ENCODE peak calls at places on chromosomes 5 and 9, in five cellular contexts. One of them, this sample, is unnamed.
A peak's percentile ranks its signal among the peaks of the same experiment; 100 is the strongest.

GRCh38 chr5:82692826-82693225 is 384.4 kb downstream of the TMEM167A start:
- DNase-seq in OCI-LY7: no peak
- DNase-seq in HCT116: no peak
- DNase-seq in neural progenitor cell: no peak
- DNase-seq in H9: no peak
- DNase-seq in this sample: no peak

GRCh38 chr5:172144291-172144815 is 43.7 kb downstream of the STK10 start:
- DNase-seq in OCI-LY7: peak; percentile 47
- DNase-seq in HCT116: no peak
- DNase-seq in neural progenitor cell: no peak
- DNase-seq in H9: no peak
- DNase-seq in this sample: no peak

GRCh38 chr5:17305964-17306725 is 88.7 kb downstream of the BASP1 start:
- DNase-seq in OCI-LY7: no peak
- DNase-seq in HCT116: no peak
- DNase-seq in neural progenitor cell: no peak
- DNase-seq in H9: peak; percentile 40
- DNase-seq in this sample: peak; percentile 75

GRCh38 chr5:148776780-148777179 is 49.6 kb upstream of the ADRB2 start:
- DNase-seq in OCI-LY7: no peak
- DNase-seq in HCT116: peak; percentile 61
- DNase-seq in neural progenitor cell: no peak
- DNase-seq in H9: no peak
- DNase-seq in this sample: peak; percentile 18

GRCh38 chr9:38181216-38181615 is 112.2 kb upstream of the SHB start:
- DNase-seq in OCI-LY7: no peak
- DNase-seq in HCT116: no peak
- DNase-seq in neural progenitor cell: no peak
- DNase-seq in H9: no peak
- DNase-seq in this sample: no peak

GRCh38 chr5:80141147-80141671 is 106.1 kb downstream of the THBS4 start:
- DNase-seq in OCI-LY7: no peak
- DNase-seq in HCT116: no peak
- DNase-seq in neural progenitor cell: peak; percentile 91
- DNase-seq in H9: peak; percentile 89
- DNase-seq in this sample: peak; percentile 56

GRCh38 chr5:140965905-140966292 is 377 bp upstream of the PCDHAC2 start:
- DNase-seq in OCI-LY7: no peak
- DNase-seq in HCT116: no peak
- DNase-seq in neural progenitor cell: no peak
- DNase-seq in H9: no peak
- DNase-seq in this sample: peak; percentile 19

GRCh38 chr5:108681079-108681921 is 66.4 kb upstream of the FER start:
- DNase-seq in OCI-LY7: peak; percentile 37
- DNase-seq in HCT116: peak; percentile 51
- DNase-seq in neural progenitor cell: peak; percentile 71
- DNase-seq in H9: no peak
- DNase-seq in this sample: peak; percentile 72

GRCh38 chr5:170632985-170633234 is 129.1 kb downstream of the KCNIP1 start:
- DNase-seq in OCI-LY7: peak; percentile 41
- DNase-seq in HCT116: no peak
- DNase-seq in neural progenitor cell: peak; percentile 87
- DNase-seq in H9: peak; percentile 92
- DNase-seq in this sample: peak; percentile 85

GRCh38 chr5:130720355-130720754 is 444.7 kb downstream of the HINT1 start:
- DNase-seq in OCI-LY7: peak; percentile 12
- DNase-seq in HCT116: peak; percentile 45
- DNase-seq in neural progenitor cell: peak; percentile 71
- DNase-seq in H9: no peak
- DNase-seq in this sample: peak; percentile 69

GRCh38 chr9:100561256-100561655 is 16.6 kb upstream of the CAVIN4 start:
- DNase-seq in OCI-LY7: no peak
- DNase-seq in HCT116: no peak
- DNase-seq in neural progenitor cell: no peak
- DNase-seq in H9: no peak
- DNase-seq in this sample: no peak

GRCh38 chr5:159339451-159339850 is 9.2 kb upstream of the IL12B start:
- DNase-seq in OCI-LY7: no peak
- DNase-seq in HCT116: no peak
- DNase-seq in neural progenitor cell: no peak
- DNase-seq in H9: no peak
- DNase-seq in this sample: no peak

GRCh38 chr5:159342838-159343237 is 12.6 kb upstream of the IL12B start:
- DNase-seq in OCI-LY7: no peak
- DNase-seq in HCT116: no peak
- DNase-seq in neural progenitor cell: no peak
- DNase-seq in H9: no peak
- DNase-seq in this sample: no peak

GRCh38 chr5:159341914-159342313 is 11.6 kb upstream of the IL12B start:
- DNase-seq in OCI-LY7: no peak
- DNase-seq in HCT116: peak; percentile 64
- DNase-seq in neural progenitor cell: no peak
- DNase-seq in H9: no peak
- DNase-seq in this sample: peak; percentile 79

GRCh38 chr5:159340511-159340910 is 10.2 kb upstream of the IL12B start:
- DNase-seq in OCI-LY7: no peak
- DNase-seq in HCT116: no peak
- DNase-seq in neural progenitor cell: no peak
- DNase-seq in H9: no peak
- DNase-seq in this sample: no peak

DNA sequence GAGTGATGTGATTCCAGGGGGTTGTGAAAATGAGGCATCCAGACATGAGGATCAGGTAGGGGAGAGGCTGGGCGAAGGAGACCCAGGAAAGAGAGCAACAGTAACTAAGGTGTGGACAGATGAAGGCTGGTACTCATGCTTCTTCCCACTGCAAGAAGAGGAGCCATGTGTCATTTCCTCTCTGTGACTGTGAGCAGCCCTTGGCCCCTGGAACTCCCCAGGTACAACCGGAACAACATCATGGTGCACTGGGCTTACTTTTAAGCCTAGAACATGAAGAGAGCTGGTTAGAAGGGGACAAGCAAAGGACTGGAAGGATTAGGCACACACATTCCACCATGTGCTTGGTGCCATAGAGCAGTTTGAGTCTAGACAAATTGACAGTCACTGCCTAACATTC is 10.9 kb upstream of the IL12B start:
- DNase-seq in OCI-LY7: no peak
- DNase-seq in HCT116: no peak
- DNase-seq in neural progenitor cell: no peak
- DNase-seq in H9: no peak
- DNase-seq in this sample: no peak
- H3K4me2 ChIP-seq in OCI-LY7: no peak overlapping the region
- H3K4me2 ChIP-seq in HCT116: peak overlapping the region; percentile 38
- H3K4me2 ChIP-seq in neural progenitor cell: no peak overlapping the region
- H3K4me2 ChIP-seq in H9: no peak overlapping the region
- H3K4me2 ChIP-seq in this sample: no peak overlapping the region

DNA sequence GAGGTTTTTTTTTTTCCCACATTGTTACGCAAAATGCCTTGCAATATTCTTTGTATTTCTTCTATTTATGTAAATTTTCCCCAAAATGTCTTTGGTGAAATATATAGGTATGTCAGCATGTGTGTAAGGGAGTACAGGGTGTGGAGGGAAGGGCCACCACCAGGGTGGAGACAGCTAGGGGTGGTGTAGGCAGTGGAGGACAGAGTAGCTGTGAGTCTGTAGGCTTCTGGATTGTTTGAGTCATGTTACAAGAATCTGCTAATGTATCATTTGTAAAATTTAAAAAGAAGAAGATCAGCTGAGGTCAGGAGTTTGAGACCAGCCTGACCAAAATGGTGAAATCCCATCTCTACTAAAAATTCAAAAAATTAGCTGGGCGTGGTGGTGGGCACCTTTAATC is 175.5 kb downstream of the NXNL2 start:
- DNase-seq in OCI-LY7: no peak
- DNase-seq in HCT116: no peak
- DNase-seq in neural progenitor cell: no peak
- DNase-seq in H9: no peak
- DNase-seq in this sample: no peak
- TF ChIP-seq CTCF in OCI-LY7: no peak
- TF ChIP-seq CTCF in HCT116: no peak
- TF ChIP-seq CTCF in neural progenitor cell: no peak
- TF ChIP-seq CTCF in H9: no peak
- TF ChIP-seq CTCF in this sample: no peak

DNA sequence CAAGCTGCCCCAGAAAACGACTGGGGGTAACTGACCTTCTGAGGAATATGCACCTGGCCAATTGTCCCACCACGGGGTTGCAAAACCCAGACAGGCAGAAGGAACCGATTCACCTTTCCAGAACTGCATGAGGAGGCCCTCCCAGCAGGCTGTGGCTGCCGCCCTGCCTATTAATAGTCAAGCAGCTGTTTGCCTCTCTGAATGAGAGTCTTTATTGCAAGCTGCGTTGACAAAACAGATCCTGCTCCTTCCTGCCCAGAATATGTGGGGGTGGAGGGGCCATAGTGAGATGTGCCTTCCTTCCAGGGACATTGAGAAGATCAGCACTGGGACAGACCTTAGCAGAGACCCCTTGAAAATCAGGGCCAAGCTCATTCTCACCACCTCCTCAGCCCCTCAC is 18.3 kb upstream of the TCOF1 start:
- DNase-seq in OCI-LY7: peak; percentile 5
- DNase-seq in HCT116: no peak
- DNase-seq in neural progenitor cell: no peak
- DNase-seq in H9: no peak
- DNase-seq in this sample: no peak
- H3K4me2 ChIP-seq in OCI-LY7: no peak overlapping the region
- H3K4me2 ChIP-seq in HCT116: no peak overlapping the region
- H3K4me2 ChIP-seq in neural progenitor cell: no peak overlapping the region
- H3K4me2 ChIP-seq in H9: no peak overlapping the region
- H3K4me2 ChIP-seq in this sample: no peak overlapping the region

GRCh38 chr9:136486131-136486530 is 3.3 kb upstream of the SEC16A start:
- DNase-seq in OCI-LY7: no peak
- DNase-seq in HCT116: no peak
- DNase-seq in neural progenitor cell: no peak
- DNase-seq in H9: no peak
- DNase-seq in this sample: no peak
- TF ChIP-seq CTCF in OCI-LY7: no peak
- TF ChIP-seq CTCF in HCT116: no peak
- TF ChIP-seq CTCF in neural progenitor cell: no peak
- TF ChIP-seq CTCF in H9: no peak
- TF ChIP-seq CTCF in this sample: no peak

GRCh38 chr5:69046375-69046957 is 47.3 kb upstream of the SLC30A5 start:
- DNase-seq in OCI-LY7: no peak
- DNase-seq in HCT116: no peak
- DNase-seq in neural progenitor cell: no peak
- DNase-seq in H9: no peak
- DNase-seq in this sample: peak; percentile 27
- H3K4me2 ChIP-seq in OCI-LY7: no peak overlapping the region
- H3K4me2 ChIP-seq in HCT116: no peak overlapping the region
- H3K4me2 ChIP-seq in neural progenitor cell: no peak overlapping the region
- H3K4me2 ChIP-seq in H9: no peak overlapping the region
- H3K4me2 ChIP-seq in this sample: no peak overlapping the region

GRCh38 chr9:35836595-35836994 is 7.6 kb downstream of the TMEM8B start:
- DNase-seq in OCI-LY7: no peak
- DNase-seq in HCT116: no peak
- DNase-seq in neural progenitor cell: no peak
- DNase-seq in H9: no peak
- DNase-seq in this sample: no peak

GRCh38 chr9:35834260-35835215 is 5.5 kb downstream of the TMEM8B start:
- DNase-seq in OCI-LY7: peak; percentile 30
- DNase-seq in HCT116: no peak
- DNase-seq in neural progenitor cell: no peak
- DNase-seq in H9: no peak
- DNase-seq in this sample: no peak

GRCh38 chr9:35832814-35833213 is 3.8 kb downstream of the TMEM8B start:
- DNase-seq in OCI-LY7: no peak
- DNase-seq in HCT116: no peak
- DNase-seq in neural progenitor cell: no peak
- DNase-seq in H9: no peak
- DNase-seq in this sample: no peak

GRCh38 chr9:35835766-35836165 is 6.7 kb downstream of the TMEM8B start:
- DNase-seq in OCI-LY7: no peak
- DNase-seq in HCT116: no peak
- DNase-seq in neural progenitor cell: no peak
- DNase-seq in H9: no peak
- DNase-seq in this sample: no peak

GRCh38 chr9:35835216-35835604 is 6.2 kb downstream of the TMEM8B start:
- DNase-seq in OCI-LY7: peak; percentile 43
- DNase-seq in HCT116: no peak
- DNase-seq in neural progenitor cell: peak; percentile 42
- DNase-seq in H9: peak; percentile 61
- DNase-seq in this sample: no peak
- TF ChIP-seq CTCF in OCI-LY7: peak; percentile 76
- TF ChIP-seq CTCF in HCT116: peak; percentile 54
- TF ChIP-seq CTCF in neural progenitor cell: peak; percentile 55
- TF ChIP-seq CTCF in H9: peak; percentile 75
- TF ChIP-seq CTCF in this sample: peak; percentile 22

This sample was measured in hepatocyte.